ENCODE peak calls at places on chromosomes 12 and 14, in five cellular contexts. I, F, O, V and Z are unnamed samples.

GRCh38 chr12:25377475-25378179 is 126.9 kb upstream of the KRAS start:
- DNase-seq in O (no peak), F (no peak), V (no peak), I (peak), Z (no peak)

GRCh38 chr14:93086441-93087055 is 29.2 kb downstream of the ITPK1 start:
- DNase-seq in O (no peak), F (no peak), V (no peak), I (no peak), Z (no peak)

GRCh38 chr12:104064842-104065441 is 611 bp downstream of the HCFC2 start:
- DNase-seq in O (no peak), I (no peak), F (no peak), V (peak), Z (peak)

GRCh38 chr14:105702275-105702817 is 176.0 kb downstream of the TMEM121 start:
- DNase-seq in F (no peak), O (no peak), V (no peak), I (no peak), Z (no peak)

GRCh38 chr14:89013098-89013504 is 188.7 kb downstream of the TTC8 start:
- DNase-seq in I (no peak), V (peak), O (no peak), F (no peak), Z (peak)

GRCh38 chr12:91381309-91381804 is 198.7 kb upstream of the DCN start:
- DNase-seq in I (peak), F (no peak), O (no peak), V (no peak), Z (no peak)

GRCh38 chr14:62445570-62445969 is 599.7 kb downstream of the KCNH5 start:
- DNase-seq in I (no peak), V (no peak), F (no peak), O (no peak), Z (no peak)

GRCh38 chr12:70351076-70351475 is 15.0 kb upstream of the KCNMB4 start:
- DNase-seq in V (peak), I (no peak), F (no peak), O (no peak), Z (no peak)

GRCh38 chr12:63294327-63294632 is 143.3 kb upstream of the AVPR1A start:
- DNase-seq in F (no peak), I (peak), V (no peak), O (no peak), Z (no peak)

GRCh38 chr12:119176267-119177055 is 2.3 kb upstream of the HSPB8 start:
- DNase-seq in I (peak), F (no peak), O (no peak), V (peak), Z (peak)

GRCh38 chr12:125786143-125786542 is 720.9 kb downstream of the AACS start:
- DNase-seq in O (no peak), V (no peak), F (no peak), I (peak), Z (no peak)

GRCh38 chr12:16281157-16281556 is 3.7 kb upstream of the SLC15A5 start:
- DNase-seq in F (no peak), O (no peak), I (peak), V (no peak), Z (peak)

GRCh38 chr12:123045678-123046077 is 65.2 kb downstream of the ARL6IP4 start:
- DNase-seq in F (no peak), O (no peak), V (no peak), I (no peak), Z (no peak)

GRCh38 chr12:109677323-109677722 is 36.3 kb upstream of the FAM222A start:
- DNase-seq in O (no peak), I (no peak), F (no peak), V (peak), Z (no peak)

GRCh38 chr12:5165296-5165970 is 121.8 kb downstream of the KCNA5 start:
- DNase-seq in I (no peak), O (no peak), V (no peak), F (no peak), Z (no peak)

GRCh38 chr12:106246891-106247730 is 709 bp downstream of the CKAP4 start:
- DNase-seq in O (peak), F (no peak), V (peak), I (no peak), Z (peak)

GRCh38 chr12:78085562-78086182 is 255.0 kb downstream of the NAV3 start:
- DNase-seq in V (no peak), F (no peak), I (peak), O (no peak), Z (no peak)

GRCh38 chr14:69281450-69282169 is 21.7 kb downstream of the GALNT16 start:
- DNase-seq in O (no peak), I (no peak), F (no peak), V (no peak), Z (no peak)